ENCODE peak calls at places on chromosomes 4 and X, in six cellular contexts. J is tibial nerve, Z is gastrocnemius medialis, O is neural progenitor cell, X is astrocyte, R is HepG2. G is an unnamed sample. For H3K27me3, the result is how much of the 10 kb centered on the place peaks cover.

GRCh38 chrX:56764975-56765791 is 36.1 kb downstream of the NBDY start:
- DNase-seq in J (no peak), X (no peak), Z (no peak), O (no peak), R (no peak), G (no peak)

GRCh38 chrX:53704294-53704693 is 17.8 kb upstream of the HUWE1 start:
- DNase-seq in X (no peak), R (no peak), Z (no peak), J (no peak), O (no peak), G (no peak)

GRCh38 chrX:136767104-136767941 is 13.4 kb downstream of the ARHGEF6 start:
- DNase-seq in J (peak), X (peak), R (peak), O (peak), Z (peak), G (no peak)

GRCh38 chr4:48899950-48900349 is 6.6 kb downstream of the OCIAD2 start:
- DNase-seq in R (no peak), Z (no peak), O (peak), X (peak), J (no peak), G (no peak)

GRCh38 chr4:101366331-101366730 is 19.0 kb upstream of the PPP3CA start:
- DNase-seq in R (no peak), Z (no peak), J (no peak), O (no peak), X (peak), G (no peak)

GRCh38 chr4:66750273-66750672 is 795.0 kb downstream of the CENPC start:
- DNase-seq in J (no peak), X (peak), R (no peak), Z (no peak), O (no peak), G (no peak)

GRCh38 chr4:44760142-44760898 is 34.0 kb upstream of the GNPDA2 start:
- DNase-seq in X (peak), J (no peak), O (peak), R (peak), Z (no peak), G (no peak)

GRCh38 chr4:52870225-52870624 is 8.1 kb downstream of the RASL11B start:
- DNase-seq in X (no peak), R (no peak), J (no peak), O (no peak), Z (no peak), G (no peak)

GRCh38 chr4:8858188-8858924 is 13.3 kb downstream of the HMX1 start:
- DNase-seq in X (no peak), J (no peak), Z (no peak), R (no peak), O (peak), G (no peak)

GRCh38 chr4:125321709-125322362 is 7.1 kb downstream of the FAT4 start:
- DNase-seq in Z (no peak), J (no peak), X (peak), O (no peak), R (no peak), G (no peak)

DNA sequence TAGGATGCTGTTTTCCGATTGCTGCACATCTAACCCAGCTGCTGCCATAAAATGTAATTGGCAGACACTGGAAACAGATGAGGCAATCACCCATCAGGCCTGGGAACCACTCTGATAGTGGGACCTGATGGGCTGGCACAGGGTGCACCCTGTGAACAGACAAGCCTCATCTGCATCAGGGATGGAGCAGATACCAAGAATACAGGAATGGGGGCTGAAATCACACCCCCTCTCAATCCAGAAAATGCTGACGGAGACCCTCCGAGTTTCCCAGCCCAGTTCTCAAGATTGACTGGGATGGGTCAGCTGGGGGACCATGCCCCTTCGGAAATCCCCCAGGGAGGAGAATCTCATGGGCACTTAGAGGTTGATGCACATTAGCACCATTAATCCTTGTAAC is 28.8 kb upstream of the PPP2R2C start:
- DNase-seq in J (no peak), O (no peak), R (no peak), X (no peak), Z (no peak), G (no peak)
- H3K27ac ChIP-seq in J (no peak), O (no peak), R (no peak), X (no peak), Z (no peak), G (no peak)

DNA sequence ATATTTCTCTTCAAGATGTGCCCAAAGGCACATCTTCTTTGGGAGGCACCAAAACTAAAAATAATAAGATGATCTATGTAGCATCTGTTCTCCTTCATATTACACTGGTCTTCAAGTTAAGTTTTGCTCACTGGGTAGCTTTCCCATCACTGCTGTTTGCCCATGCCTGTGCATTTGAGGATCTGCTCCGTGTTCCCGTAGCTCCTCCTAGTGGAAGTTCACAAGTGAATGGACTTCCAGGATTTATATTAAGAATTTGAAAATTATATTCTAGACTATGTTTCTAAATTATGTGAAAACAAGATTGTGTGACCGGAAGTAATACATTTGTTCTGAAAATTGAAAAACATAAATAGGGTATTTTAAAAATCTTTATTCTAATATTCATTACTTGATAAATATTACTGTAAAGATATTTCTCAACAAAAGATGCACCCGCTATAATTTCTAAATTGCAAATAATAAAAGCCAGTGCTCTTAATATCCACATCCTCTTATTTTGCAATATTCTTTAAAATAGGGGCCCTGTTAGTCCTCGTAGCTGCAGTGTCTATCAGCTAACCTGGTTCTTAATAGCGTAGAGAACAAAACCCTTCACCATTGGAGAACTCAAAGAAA is 147.7 kb downstream of the RBM46 start:
- DNase-seq in X (peak), J (no peak), O (peak), R (peak), Z (no peak), G (no peak)
- TF ChIP-seq CTCF in X (peak), J (no peak), O (peak), R (peak), Z (no peak), G (no peak)

DNA sequence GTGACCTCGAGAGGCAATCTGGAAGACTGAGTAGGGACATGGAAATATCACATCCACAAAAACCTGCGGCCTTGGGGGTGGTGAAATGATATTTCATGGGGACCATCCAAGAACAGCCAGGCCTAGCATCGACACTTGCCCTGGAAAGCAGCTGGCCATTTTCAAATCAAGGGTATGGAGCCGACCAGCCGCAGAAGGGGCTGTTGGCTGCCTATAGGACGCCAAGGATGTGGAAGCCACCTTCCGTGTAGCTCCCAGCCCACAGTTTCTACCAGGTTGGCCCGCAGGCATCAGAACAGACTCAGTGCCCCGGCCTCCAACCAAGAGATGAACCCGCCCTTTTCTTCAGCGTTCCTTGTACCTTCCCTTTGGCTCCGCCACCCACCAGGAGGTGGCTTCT is 5.4 kb upstream of the LOC101059915 start:
- DNase-seq in X (no peak), Z (no peak), R (no peak), O (no peak), J (no peak), G (no peak)
- H3K27me3 ChIP-seq in X (under half), Z (under half), R (under half), O (under half), J (under half), G (under half)

GRCh38 chr4:69831646-69832325 is 28.2 kb downstream of the SULT1E1 start:
- DNase-seq in J (no peak), R (peak), X (no peak), Z (no peak), O (no peak), G (no peak)
- H3K27ac ChIP-seq in J (no peak), R (peak), X (no peak), Z (no peak), O (no peak), G (no peak)

GRCh38 chrX:104343408-104344129 is 88.8 kb upstream of the ESX1 start:
- DNase-seq in Z (no peak), O (peak), X (peak), J (peak), R (peak), G (no peak)
- TF ChIP-seq CTCF in Z (peak), O (peak), X (peak), J (no peak), R (peak), G (peak)

GRCh38 chrX:145816607-145817298 is 876 bp upstream of the SLITRK2 start:
- DNase-seq in X (no peak), O (peak), R (no peak), J (no peak), Z (no peak), G (no peak)

GRCh38 chrX:145820825-145821224 is 3.2 kb downstream of the SLITRK2 start:
- DNase-seq in R (no peak), X (no peak), J (no peak), O (no peak), Z (no peak), G (no peak)

GRCh38 chrX:145817666-145818521 is at the start of gene SLITRK2:
- DNase-seq in R (no peak), J (no peak), O (peak), X (no peak), Z (no peak), G (no peak)

GRCh38 chrX:145817299-145817665 is 347 bp upstream of the SLITRK2 start:
- DNase-seq in X (no peak), J (no peak), O (peak), Z (no peak), R (no peak), G (no peak)

DNA sequence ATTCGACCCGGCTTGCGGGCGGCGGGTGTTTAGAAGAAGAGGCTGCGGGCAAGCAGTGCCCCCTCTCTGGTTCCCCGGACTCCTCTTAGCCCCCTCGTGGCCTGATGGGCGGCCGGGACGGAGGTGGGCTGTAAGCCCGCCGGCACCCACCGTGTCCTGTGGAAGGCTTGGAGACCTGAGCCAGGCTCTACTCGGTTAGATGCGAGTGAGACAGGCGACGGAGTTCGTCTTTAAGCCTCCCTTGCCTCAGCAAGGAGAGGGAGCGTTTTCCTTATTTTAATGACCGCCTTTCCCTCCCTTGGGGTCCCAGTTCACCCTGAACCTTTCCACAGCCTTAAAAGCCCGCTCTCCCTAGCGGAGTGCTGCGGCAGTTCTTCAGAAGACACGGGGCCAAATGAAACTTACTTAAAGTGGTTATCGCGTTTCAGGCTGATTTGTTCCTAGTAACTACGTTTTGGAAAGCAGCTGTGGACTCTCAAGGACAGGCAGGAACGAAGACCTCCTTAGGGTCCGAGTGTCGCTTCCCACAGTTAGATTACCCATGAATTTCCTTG is 970 bp downstream of the SLITRK2 start:
- DNase-seq in X (no peak), J (no peak), R (no peak), Z (no peak), O (peak), G (no peak)
- H3K27me3 ChIP-seq in X (under half), J (under half), R (under half), Z (under half), O (half or more), G (under half)

DNA sequence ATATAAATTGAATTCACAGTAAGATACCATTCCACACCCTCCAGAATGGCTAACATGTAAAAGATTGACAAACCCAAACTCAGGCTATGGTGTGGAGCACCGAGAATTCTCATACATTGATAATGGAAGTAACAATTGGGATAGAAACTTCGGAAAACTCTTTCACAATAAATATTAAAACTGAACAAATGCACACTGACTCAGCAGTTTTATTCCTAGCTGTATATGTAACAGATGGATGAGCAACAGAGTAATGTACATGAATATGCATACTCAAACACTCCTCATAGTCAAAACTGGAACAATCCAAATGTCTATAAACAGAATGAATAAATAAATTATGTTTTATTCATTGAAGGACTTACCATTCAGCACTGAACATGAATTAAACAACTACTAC is 37.1 kb upstream of the PDE5A start:
- DNase-seq in O (no peak), X (no peak), R (no peak), Z (no peak), J (no peak), G (no peak)
- H3K27ac ChIP-seq in O (no peak), X (no peak), R (no peak), Z (no peak), J (no peak), G (no peak)

DNA sequence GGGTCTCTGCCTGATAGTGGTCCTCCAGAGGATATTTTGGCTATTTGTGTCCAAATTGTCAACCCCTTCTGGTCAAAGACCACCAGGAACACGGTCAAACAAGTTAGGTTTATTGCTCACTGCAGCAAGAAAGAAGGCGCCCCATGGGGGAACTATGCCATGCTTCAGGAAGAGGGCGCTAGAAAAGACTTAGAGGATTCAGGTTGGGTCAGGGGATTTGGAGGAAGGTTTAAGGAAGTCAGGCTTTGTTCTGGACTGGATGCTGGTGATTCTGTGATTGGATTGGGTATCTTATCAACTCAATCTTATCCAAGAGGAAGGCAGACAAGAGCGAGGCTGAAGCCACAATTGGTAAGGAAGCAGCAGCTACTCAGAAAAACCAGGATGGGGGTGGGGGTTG is 14.3 kb upstream of the ELF4 start:
- DNase-seq in J (no peak), Z (no peak), X (no peak), O (no peak), R (no peak), G (no peak)
- TF ChIP-seq CTCF in J (no peak), Z (no peak), X (no peak), O (no peak), R (no peak), G (no peak)